ENCODE peak calls at places on chromosomes 1 and 21, in nine cellular contexts. W is type B pancreatic cell, X is cardiac muscle cell, N is RWPE1, D is fibroblast of lung, M is endothelial cell, A is GM13976, Z is GM13977, J is tibial nerve. Q is an unnamed sample.

GRCh38 chr21:16086936-16087335 is 357.2 kb downstream of the USP25 start:
- DNase-seq in W (no peak), X (peak), N (no peak), D (no peak), M (no peak), A (no peak), Z (no peak), J (no peak), Q (no peak)

GRCh38 chr1:189121941-189122340 is 1355.7 kb downstream of the BRINP3 start:
- DNase-seq in W (no peak), X (no peak), N (no peak), D (no peak), M (no peak), A (no peak), Z (no peak), J (no peak), Q (no peak)

GRCh38 chr21:41953249-41953830 is 478 bp downstream of the C2CD2 start:
- DNase-seq in W (no peak), X (peak), N (no peak), D (no peak), M (peak), A (peak), Z (peak), J (no peak), Q (no peak)

GRCh38 chr1:63128562-63128961 is 193.8 kb upstream of the FOXD3 start:
- DNase-seq in W (no peak), X (no peak), N (no peak), D (no peak), M (no peak), A (no peak), Z (no peak), J (no peak), Q (no peak)

GRCh38 chr1:209746469-209747269 is 9.2 kb upstream of the TRAF3IP3 start:
- DNase-seq in W (no peak), X (no peak), N (no peak), D (peak), M (no peak), A (no peak), Z (no peak), J (no peak), Q (no peak)

GRCh38 chr1:207085887-207086286 is 2.8 kb upstream of the C4BPB start:
- DNase-seq in W (no peak), X (no peak), N (no peak), D (no peak), M (no peak), A (no peak), Z (no peak), J (no peak), Q (no peak)

GRCh38 chr1:184143449-184143848 is 91.9 kb downstream of the TSEN15 start:
- DNase-seq in W (no peak), X (peak), N (no peak), D (peak), M (no peak), A (no peak), Z (no peak), J (no peak), Q (no peak)

GRCh38 chr1:206555473-206555935 is 48.2 kb downstream of the RASSF5 start:
- DNase-seq in W (no peak), X (peak), N (no peak), D (no peak), M (no peak), A (peak), Z (peak), J (no peak), Q (peak)

GRCh38 chr1:235424092-235424491 is 56.9 kb downstream of the TBCE start:
- DNase-seq in W (no peak), X (no peak), N (no peak), D (no peak), M (no peak), A (no peak), Z (no peak), J (no peak), Q (no peak)

GRCh38 chr1:30749691-30750583 is 7.6 kb downstream of the LAPTM5 start:
- DNase-seq in W (no peak), X (no peak), N (no peak), D (no peak), M (no peak), A (no peak), Z (no peak), J (no peak), Q (peak)

GRCh38 chr1:42000781-42001180 is 82.1 kb upstream of the HIVEP3 start:
- DNase-seq in W (no peak), X (no peak), N (no peak), D (no peak), M (no peak), A (no peak), Z (no peak), J (no peak), Q (no peak)

DNA sequence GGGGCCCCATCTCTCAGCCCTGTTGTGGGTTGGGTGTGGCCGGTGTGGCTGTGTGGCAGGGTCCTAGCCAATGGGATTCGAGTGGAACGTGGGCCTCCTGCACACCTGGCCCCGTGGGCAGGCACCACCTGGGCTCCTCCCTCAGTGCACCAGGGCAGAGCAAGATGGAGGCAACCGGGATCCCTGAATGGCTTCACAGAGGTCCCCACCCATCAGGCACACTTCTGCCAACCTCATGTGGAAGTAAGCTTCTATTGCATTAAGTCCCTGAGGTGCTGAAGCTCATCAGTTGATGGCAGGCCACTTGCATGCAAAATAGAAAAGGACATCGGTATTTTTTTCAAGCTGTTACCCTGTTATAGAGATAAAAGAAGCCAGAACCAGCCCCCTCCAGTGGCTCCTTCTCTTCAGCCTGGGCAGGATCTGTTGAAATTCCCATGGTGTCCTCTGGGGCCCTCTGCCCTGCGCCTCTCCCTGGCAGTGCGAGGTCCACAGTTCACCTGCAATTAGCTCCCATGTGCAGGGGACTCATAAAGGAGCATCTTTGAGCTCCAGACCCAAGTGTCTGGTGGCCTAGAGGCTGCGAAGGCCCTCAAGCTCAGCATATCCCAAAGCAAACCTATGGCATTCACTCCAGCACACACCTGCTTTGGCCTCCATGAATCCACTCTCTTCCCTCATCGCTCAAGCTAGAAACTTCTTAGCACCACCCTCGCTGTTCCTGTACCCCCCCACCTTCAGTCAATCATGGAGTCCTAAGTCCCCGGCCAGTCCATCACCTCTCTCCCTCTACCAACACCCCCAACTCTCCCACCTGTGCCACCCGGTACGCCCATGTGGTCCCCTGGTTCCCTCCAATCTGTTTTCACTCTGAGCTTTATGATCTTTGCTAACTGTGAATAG is 2.1 kb upstream of the SLC45A1 start:
- DNase-seq in W (no peak), X (no peak), N (no peak), D (no peak), M (no peak), A (no peak), Z (no peak), J (no peak), Q (no peak)
- TF ChIP-seq CTCF in W (peak), X (peak), N (no peak), D (no peak), M (no peak), A (no peak), Z (no peak), J (no peak), Q (no peak)

DNA sequence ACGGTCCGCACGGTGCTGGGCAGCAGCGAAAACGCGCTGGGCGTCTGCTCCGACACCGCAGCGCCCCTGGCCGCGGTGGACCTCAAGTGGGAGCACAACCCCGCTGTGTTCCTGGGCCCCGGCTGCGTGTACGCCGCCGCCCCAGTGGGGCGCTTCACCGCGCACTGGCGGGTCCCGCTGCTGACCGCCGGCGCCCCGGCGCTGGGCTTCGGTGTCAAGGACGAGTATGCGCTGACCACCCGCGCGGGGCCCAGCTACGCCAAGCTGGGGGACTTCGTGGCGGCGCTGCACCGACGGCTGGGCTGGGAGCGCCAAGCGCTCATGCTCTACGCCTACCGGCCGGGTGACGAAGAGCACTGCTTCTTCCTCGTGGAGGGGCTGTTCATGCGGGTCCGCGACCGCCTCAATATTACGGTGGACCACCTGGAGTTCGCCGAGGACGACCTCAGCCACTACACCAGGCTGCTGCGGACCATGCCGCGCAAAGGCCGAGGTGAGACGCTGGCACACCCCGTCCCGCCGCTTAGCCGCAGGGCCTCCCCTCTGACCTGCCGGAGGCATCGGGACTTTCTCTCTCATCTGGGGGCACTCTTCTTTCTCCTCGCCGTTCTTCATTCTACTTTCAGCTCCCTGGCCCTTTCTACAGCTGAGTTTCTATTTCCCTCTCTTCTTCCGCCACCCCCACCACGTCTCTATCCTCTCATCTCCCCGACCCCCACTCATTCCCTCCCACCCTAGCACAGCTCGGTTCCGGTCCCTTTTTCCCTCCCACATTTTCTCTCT is 1.0 kb downstream of the NPR1 start:
- DNase-seq in W (no peak), X (peak), N (no peak), D (no peak), M (peak), A (peak), Z (peak), J (no peak), Q (peak)
- TF ChIP-seq CTCF in W (peak), X (peak), N (peak), D (no peak), M (peak), A (no peak), Z (peak), J (peak), Q (peak)

GRCh38 chr1:109075531-109076490 is at the start of gene TAF13:
- DNase-seq in W (peak), X (peak), N (peak), D (peak), M (peak), A (peak), Z (peak), J (peak), Q (peak)
- TF ChIP-seq CTCF in W (peak), X (peak), N (no peak), D (peak), M (no peak), A (no peak), Z (no peak), J (peak), Q (no peak)

DNA sequence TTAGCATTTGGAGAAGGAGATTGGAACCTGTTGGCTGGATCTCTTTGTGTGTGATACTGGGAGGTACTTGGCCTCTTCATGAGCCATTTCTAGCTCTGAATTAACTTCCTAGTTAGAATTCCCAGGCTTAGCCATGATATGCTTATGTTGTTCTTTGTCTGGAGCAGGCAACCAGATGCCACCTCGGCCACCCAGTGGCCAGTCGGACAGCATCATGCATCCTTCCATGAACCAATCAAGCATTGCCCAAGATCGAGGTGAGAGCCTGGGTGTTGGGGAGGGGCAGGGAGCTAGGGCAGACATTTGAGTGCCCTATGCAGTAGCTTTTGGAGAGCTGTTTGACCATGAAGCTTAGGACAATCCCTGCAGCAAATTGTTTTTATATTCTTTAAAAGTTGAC is 26.5 kb upstream of the PIGV start:
- DNase-seq in W (no peak), X (no peak), N (no peak), D (no peak), M (peak), A (no peak), Z (no peak), J (no peak), Q (no peak)
- TF ChIP-seq CTCF in W (peak), X (no peak), N (no peak), D (no peak), M (no peak), A (no peak), Z (no peak), J (no peak), Q (no peak)

GRCh38 chr1:190436615-190437014 is 41.0 kb downstream of the BRINP3 start:
- DNase-seq in W (no peak), X (no peak), N (peak), D (peak), M (no peak), A (no peak), Z (peak), J (no peak), Q (no peak)
- TF ChIP-seq CTCF in W (peak), X (peak), N (peak), D (no peak), M (no peak), A (peak), Z (peak), J (no peak), Q (no peak)